ENCODE peak calls at places on chromosomes 13 and 19, in five cellular contexts. One of them, this sample, is unnamed.

GRCh38 chr19:2561895-2562294 is 86.0 kb downstream of the GADD45B start:
- DNase-seq in SK-N-SH: no peak
- DNase-seq in K562: no peak
- DNase-seq in GM12878: peak; percentile 92
- DNase-seq in HepG2: no peak
- DNase-seq in this sample: no peak

GRCh38 chr19:33734913-33735312 is 61.8 kb upstream of the KCTD15 start:
- DNase-seq in SK-N-SH: peak; percentile 69
- DNase-seq in K562: no peak
- DNase-seq in GM12878: no peak
- DNase-seq in HepG2: no peak
- DNase-seq in this sample: no peak

GRCh38 chr13:57627663-57628062 is 3.9 kb upstream of the PCDH17 start:
- DNase-seq in SK-N-SH: peak; percentile 51
- DNase-seq in K562: peak; percentile 15
- DNase-seq in GM12878: no peak
- DNase-seq in HepG2: no peak
- DNase-seq in this sample: peak; percentile 7

GRCh38 chr13:79445968-79446645 is 34.8 kb upstream of the NDFIP2 start:
- DNase-seq in SK-N-SH: no peak
- DNase-seq in K562: no peak
- DNase-seq in GM12878: no peak
- DNase-seq in HepG2: no peak
- DNase-seq in this sample: no peak

GRCh38 chr13:75839418-75839817 is 203.3 kb downstream of the LMO7 start:
- DNase-seq in SK-N-SH: no peak
- DNase-seq in K562: no peak
- DNase-seq in GM12878: no peak
- DNase-seq in HepG2: no peak
- DNase-seq in this sample: no peak

GRCh38 chr13:85509512-85509911 is 289.7 kb downstream of the SLITRK6 start:
- DNase-seq in SK-N-SH: no peak
- DNase-seq in K562: no peak
- DNase-seq in GM12878: no peak
- DNase-seq in HepG2: no peak
- DNase-seq in this sample: no peak

GRCh38 chr13:77022341-77022740 is 4.6 kb downstream of the FBXL3 start:
- DNase-seq in SK-N-SH: no peak
- DNase-seq in K562: no peak
- DNase-seq in GM12878: no peak
- DNase-seq in HepG2: no peak
- DNase-seq in this sample: no peak

GRCh38 chr13:32632343-32632910 is 46.2 kb downstream of the PDS5B start:
- DNase-seq in SK-N-SH: no peak
- DNase-seq in K562: no peak
- DNase-seq in GM12878: no peak
- DNase-seq in HepG2: no peak
- DNase-seq in this sample: no peak

GRCh38 chr19:28711401-28711800 is 501.6 kb downstream of the UQCRFS1 start:
- DNase-seq in SK-N-SH: no peak
- DNase-seq in K562: no peak
- DNase-seq in GM12878: no peak
- DNase-seq in HepG2: no peak
- DNase-seq in this sample: no peak

GRCh38 chr19:22257381-22257780 is 28.9 kb upstream of the ZNF729 start:
- DNase-seq in SK-N-SH: no peak
- DNase-seq in K562: no peak
- DNase-seq in GM12878: no peak
- DNase-seq in HepG2: no peak
- DNase-seq in this sample: no peak

GRCh38 chr19:48784527-48784926 is 26.3 kb downstream of the BCAT2 start:
- DNase-seq in SK-N-SH: no peak
- DNase-seq in K562: peak; percentile 58
- DNase-seq in GM12878: no peak
- DNase-seq in HepG2: no peak
- DNase-seq in this sample: no peak

GRCh38 chr19:14006766-14007562 is 844 bp upstream of the RFX1 start:
- DNase-seq in SK-N-SH: peak; percentile 93
- DNase-seq in K562: peak; percentile 84
- DNase-seq in GM12878: no peak
- DNase-seq in HepG2: no peak
- DNase-seq in this sample: peak; percentile 70

GRCh38 chr13:74217816-74218215 is 83.6 kb upstream of the KLF12 start:
- DNase-seq in SK-N-SH: no peak
- DNase-seq in K562: no peak
- DNase-seq in GM12878: no peak
- DNase-seq in HepG2: no peak
- DNase-seq in this sample: no peak

GRCh38 chr19:2302319-2303208 is 5.4 kb downstream of the LINGO3 start:
- DNase-seq in SK-N-SH: no peak
- DNase-seq in K562: peak; percentile 42
- DNase-seq in GM12878: no peak
- DNase-seq in HepG2: no peak
- DNase-seq in this sample: no peak

GRCh38 chr19:903266-903797 is 9.7 kb downstream of the R3HDM4 start:
- DNase-seq in SK-N-SH: peak; percentile 62
- DNase-seq in K562: no peak
- DNase-seq in GM12878: no peak
- DNase-seq in HepG2: no peak
- DNase-seq in this sample: no peak

GRCh38 chr13:103692442-103692841 is 626.2 kb upstream of the SLC10A2 start:
- DNase-seq in SK-N-SH: no peak
- DNase-seq in K562: no peak
- DNase-seq in GM12878: no peak
- DNase-seq in HepG2: no peak
- DNase-seq in this sample: no peak

GRCh38 chr13:100138859-100139491 is 50.1 kb downstream of the PCCA start:
- DNase-seq in SK-N-SH: no peak
- DNase-seq in K562: no peak
- DNase-seq in GM12878: no peak
- DNase-seq in HepG2: no peak
- DNase-seq in this sample: no peak

GRCh38 chr13:90686438-90686837 is 661.0 kb upstream of the MIR17HG start:
- DNase-seq in SK-N-SH: no peak
- DNase-seq in K562: no peak
- DNase-seq in GM12878: no peak
- DNase-seq in HepG2: no peak
- DNase-seq in this sample: no peak

GRCh38 chr13:113971471-113972231 is 2.2 kb downstream of the C13orf46 start:
- DNase-seq in SK-N-SH: no peak
- DNase-seq in K562: no peak
- DNase-seq in GM12878: no peak
- DNase-seq in HepG2: no peak
- DNase-seq in this sample: no peak

GRCh38 chr13:25686831-25687495 is 315.2 kb downstream of the ATP8A2 start:
- DNase-seq in SK-N-SH: no peak
- DNase-seq in K562: no peak
- DNase-seq in GM12878: no peak
- DNase-seq in HepG2: no peak
- DNase-seq in this sample: no peak

GRCh38 chr13:45826741-45827140 is 24.8 kb downstream of the SIAH3 start:
- DNase-seq in SK-N-SH: no peak
- DNase-seq in K562: no peak
- DNase-seq in GM12878: peak; percentile 32
- DNase-seq in HepG2: no peak
- DNase-seq in this sample: no peak

GRCh38 chr13:108086678-108087077 is 128.7 kb downstream of the LIG4 start:
- DNase-seq in SK-N-SH: no peak
- DNase-seq in K562: no peak
- DNase-seq in GM12878: no peak
- DNase-seq in HepG2: no peak
- DNase-seq in this sample: no peak

GRCh38 chr13:23984541-23984940 is 87.2 kb upstream of the C1QTNF9B start:
- DNase-seq in SK-N-SH: no peak
- DNase-seq in K562: no peak
- DNase-seq in GM12878: no peak
- DNase-seq in HepG2: no peak
- DNase-seq in this sample: no peak

DNA sequence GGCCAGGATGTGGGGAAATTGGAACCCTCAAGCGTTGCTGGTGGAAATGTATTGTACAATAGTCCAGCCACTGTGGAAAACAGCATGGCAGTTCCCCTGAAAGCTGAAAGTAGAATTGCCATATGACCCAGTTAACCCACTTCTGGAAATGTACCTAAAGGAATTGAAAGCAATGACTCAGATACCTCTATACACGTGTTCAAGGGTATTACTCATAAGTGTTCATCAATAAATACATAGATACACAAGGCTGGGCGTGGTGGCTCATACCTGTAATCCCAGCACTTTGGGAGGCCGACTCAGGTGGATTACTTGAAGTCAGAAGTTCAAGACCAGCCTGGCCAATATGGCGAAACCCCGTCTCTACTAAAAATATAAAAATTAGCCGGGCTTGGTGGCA is 71.9 kb upstream of the IRS2 start:
- DNase-seq in SK-N-SH: no peak
- DNase-seq in K562: no peak
- DNase-seq in GM12878: no peak
- DNase-seq in HepG2: no peak
- DNase-seq in this sample: no peak
- TF ChIP-seq FOXM1 in SK-N-SH: no peak
- TF ChIP-seq FOXM1 in K562: no peak
- TF ChIP-seq FOXM1 in GM12878: no peak
- TF ChIP-seq FOXM1 in HepG2: no peak
- TF ChIP-seq FOXM1 in this sample: no peak

GRCh38 chr19:54457773-54458647 is 5.6 kb downstream of the LENG9 start:
- DNase-seq in SK-N-SH: no peak
- DNase-seq in K562: no peak
- DNase-seq in GM12878: no peak
- DNase-seq in HepG2: no peak
- DNase-seq in this sample: no peak

GRCh38 chr19:54460230-54461005 is 3.2 kb downstream of the LENG9 start:
- DNase-seq in SK-N-SH: no peak
- DNase-seq in K562: no peak
- DNase-seq in GM12878: no peak
- DNase-seq in HepG2: no peak
- DNase-seq in this sample: no peak

GRCh38 chr19:54459282-54460229 is 4.0 kb downstream of the LENG9 start:
- DNase-seq in SK-N-SH: no peak
- DNase-seq in K562: no peak
- DNase-seq in GM12878: no peak
- DNase-seq in HepG2: no peak
- DNase-seq in this sample: no peak

GRCh38 chr19:54456423-54457373 is 6.9 kb downstream of the LENG9 start:
- DNase-seq in SK-N-SH: no peak
- DNase-seq in K562: no peak
- DNase-seq in GM12878: no peak
- DNase-seq in HepG2: no peak
- DNase-seq in this sample: no peak

GRCh38 chr19:54458648-54459281 is 4.8 kb downstream of the LENG9 start:
- DNase-seq in SK-N-SH: no peak
- DNase-seq in K562: no peak
- DNase-seq in GM12878: no peak
- DNase-seq in HepG2: no peak
- DNase-seq in this sample: no peak
- TF ChIP-seq FOXM1 in SK-N-SH: no peak
- TF ChIP-seq FOXM1 in K562: no peak
- TF ChIP-seq FOXM1 in GM12878: no peak
- TF ChIP-seq FOXM1 in HepG2: no peak
- TF ChIP-seq FOXM1 in this sample: no peak

DNA sequence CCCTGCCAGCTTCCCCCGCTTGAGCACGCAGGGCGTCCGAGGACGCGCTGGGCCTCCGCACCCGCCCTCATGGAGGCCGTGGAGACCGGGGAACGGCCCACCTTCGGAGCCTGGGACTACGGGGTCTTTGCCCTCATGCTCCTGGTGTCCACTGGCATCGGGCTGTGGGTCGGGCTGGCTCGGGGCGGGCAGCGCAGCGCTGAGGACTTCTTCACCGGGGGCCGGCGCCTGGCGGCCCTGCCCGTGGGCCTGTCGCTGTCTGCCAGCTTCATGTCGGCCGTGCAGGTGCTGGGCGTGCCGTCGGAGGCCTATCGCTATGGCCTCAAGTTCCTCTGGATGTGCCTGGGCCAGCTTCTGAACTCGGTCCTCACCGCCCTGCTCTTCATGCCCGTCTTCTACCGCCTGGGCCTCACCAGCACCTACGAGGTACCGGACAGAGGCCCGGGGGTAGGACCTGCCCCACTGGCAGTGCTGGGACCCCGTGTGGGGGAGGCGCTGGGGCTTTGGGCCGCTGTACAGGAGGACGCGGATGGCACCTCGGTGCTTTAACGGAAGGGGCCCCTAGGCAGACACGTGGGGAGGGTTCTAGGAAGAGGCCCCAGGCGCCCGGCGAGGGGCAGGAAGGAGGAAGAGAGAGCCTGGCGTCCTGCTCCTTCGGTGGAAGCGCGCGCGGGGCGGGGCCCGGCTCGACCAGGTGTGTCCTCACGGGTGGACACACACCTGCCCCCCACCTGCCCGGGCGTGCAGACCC is 681 bp downstream of the SLC5A5 start:
- DNase-seq in SK-N-SH: no peak
- DNase-seq in K562: no peak
- DNase-seq in GM12878: no peak
- DNase-seq in HepG2: no peak
- DNase-seq in this sample: no peak
- TF ChIP-seq FOXM1 in SK-N-SH: no peak
- TF ChIP-seq FOXM1 in K562: no peak
- TF ChIP-seq FOXM1 in GM12878: no peak
- TF ChIP-seq FOXM1 in HepG2: no peak
- TF ChIP-seq FOXM1 in this sample: no peak

GRCh38 chr19:5537870-5538269 is 29.9 kb downstream of the TINCR start:
- DNase-seq in SK-N-SH: no peak
- DNase-seq in K562: no peak
- DNase-seq in GM12878: no peak
- DNase-seq in HepG2: no peak
- DNase-seq in this sample: no peak

GRCh38 chr19:5539431-5539833 is 28.3 kb downstream of the TINCR start:
- DNase-seq in SK-N-SH: peak; percentile 66
- DNase-seq in K562: no peak
- DNase-seq in GM12878: no peak
- DNase-seq in HepG2: no peak
- DNase-seq in this sample: no peak

GRCh38 chr19:5533257-5533656 is 34.5 kb downstream of the TINCR start:
- DNase-seq in SK-N-SH: no peak
- DNase-seq in K562: no peak
- DNase-seq in GM12878: no peak
- DNase-seq in HepG2: no peak
- DNase-seq in this sample: no peak

GRCh38 chr19:5534787-5535586 is 32.8 kb downstream of the TINCR start:
- DNase-seq in SK-N-SH: peak; percentile 44
- DNase-seq in K562: peak; percentile 49
- DNase-seq in GM12878: no peak
- DNase-seq in HepG2: no peak
- DNase-seq in this sample: peak; percentile 66

DNA sequence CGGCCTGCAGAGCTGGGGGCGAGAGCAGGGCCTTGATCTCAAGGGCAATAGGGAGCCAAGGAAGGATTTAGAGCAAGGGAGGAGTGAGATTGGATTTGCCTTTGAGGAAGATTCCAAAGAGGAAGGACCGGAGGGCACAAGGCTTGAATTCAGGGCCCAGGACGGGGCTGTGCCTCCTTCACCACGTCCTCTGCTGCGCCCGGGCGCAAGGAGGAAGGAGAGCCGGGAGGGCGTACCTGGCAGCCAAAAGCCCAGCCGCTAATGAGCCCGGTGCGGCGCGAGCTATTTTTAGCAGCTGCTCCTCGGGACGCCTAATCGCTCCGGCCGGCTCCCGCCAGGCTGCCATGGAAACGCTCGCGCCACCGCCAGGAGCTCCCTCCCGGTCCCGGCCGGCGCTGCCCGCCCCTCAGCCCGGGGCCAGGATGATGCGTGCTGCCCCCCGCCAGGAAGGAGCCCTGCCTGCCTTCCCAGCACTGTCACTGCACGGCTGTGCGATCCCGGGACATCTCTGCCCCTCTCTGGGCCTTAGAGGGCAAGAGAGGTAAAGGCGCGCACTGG is 31.3 kb downstream of the TINCR start:
- DNase-seq in SK-N-SH: peak; percentile 83
- DNase-seq in K562: no peak
- DNase-seq in GM12878: no peak
- DNase-seq in HepG2: no peak
- DNase-seq in this sample: peak; percentile 80
- TF ChIP-seq FOXM1 in SK-N-SH: no peak
- TF ChIP-seq FOXM1 in K562: no peak
- TF ChIP-seq FOXM1 in GM12878: no peak
- TF ChIP-seq FOXM1 in HepG2: no peak
- TF ChIP-seq FOXM1 in this sample: no peak